ENCODE peak calls at places on chromosomes 2 and 18, in five cellular contexts. V is left ventricle myocardium inferior; Y is hypothalamus; D is kidney glomerular epithelial cell; K is central memory CD4-positive, alpha-beta T cell. Q is an unnamed sample.

GRCh38 chr2:128838244-128838643 is 519.6 kb upstream of the HS6ST1 start:
- DNase-seq in D (no peak), Y (no peak), K (no peak), V (no peak), Q (no peak)

GRCh38 chr2:37875332-37875976 is 49.6 kb upstream of the RMDN2 start:
- DNase-seq in Y (no peak), D (no peak), V (no peak), K (no peak), Q (no peak)

GRCh38 chr2:232483923-232484627 is 3.6 kb downstream of the ECEL1 start:
- DNase-seq in V (peak; percentile 9), Y (no peak), K (no peak), D (no peak), Q (no peak)

GRCh38 chr2:28469304-28469703 is 26.6 kb upstream of the PLB1 start:
- DNase-seq in K (no peak), V (no peak), Y (no peak), D (no peak), Q (no peak)

GRCh38 chr2:130963849-130964793 is 127.4 kb downstream of the ARHGEF4 start:
- DNase-seq in D (no peak), V (no peak), K (no peak), Y (no peak), Q (no peak)

GRCh38 chr2:54461251-54461650 is 5.1 kb downstream of the SPTBN1 start:
- DNase-seq in V (no peak), Y (no peak), K (no peak), D (no peak), Q (no peak)

GRCh38 chr2:113709022-113709421 is 47.4 kb downstream of the SLC35F5 start:
- DNase-seq in K (no peak), D (no peak), V (no peak), Y (no peak), Q (no peak)

GRCh38 chr18:61635901-61636528 is 256.8 kb downstream of the RNF152 start:
- DNase-seq in V (peak; percentile 40), K (peak; percentile 15), D (peak; percentile 28), Y (peak; percentile 20), Q (peak; percentile 83)

GRCh38 chr2:74006424-74006823 is 21.7 kb downstream of the TET3 start:
- DNase-seq in K (no peak), Y (peak; percentile 54), D (no peak), V (no peak), Q (no peak)